ENCODE peak calls at places on chromosomes 1 and 21, in seven cellular contexts. One of them, this sample, is unnamed.

GRCh38 chr21:28783641-28784185 is 209.0 kb downstream of the LTN1 start:
- DNase-seq in NCI-H1694: no peak
- DNase-seq in caudate nucleus: no peak
- DNase-seq in cardiac fibroblast: no peak
- DNase-seq in NCI-H2081: no peak
- DNase-seq in activated CD4-positive, alpha-beta memory T cell treated with anti-CD3 and anti-CD28 coated beads, Interleukin-2, amount 10 ng/mL, durations not matched to agents 7 days and 5 days: no peak
- DNase-seq in HTR-8/SVneo: no peak
- DNase-seq in this sample: no peak

GRCh38 chr1:189149547-189150375 is 1327.9 kb downstream of the BRINP3 start:
- DNase-seq in NCI-H1694: no peak
- DNase-seq in caudate nucleus: no peak
- DNase-seq in cardiac fibroblast: no peak
- DNase-seq in NCI-H2081: no peak
- DNase-seq in activated CD4-positive, alpha-beta memory T cell treated with anti-CD3 and anti-CD28 coated beads, Interleukin-2, amount 10 ng/mL, durations not matched to agents 7 days and 5 days: no peak
- DNase-seq in HTR-8/SVneo: no peak
- DNase-seq in this sample: no peak

GRCh38 chr1:214404154-214404553 is 123.2 kb downstream of the SMYD2 start:
- DNase-seq in NCI-H1694: no peak
- DNase-seq in caudate nucleus: no peak
- DNase-seq in cardiac fibroblast: peak; percentile 75
- DNase-seq in NCI-H2081: no peak
- DNase-seq in activated CD4-positive, alpha-beta memory T cell treated with anti-CD3 and anti-CD28 coated beads, Interleukin-2, amount 10 ng/mL, durations not matched to agents 7 days and 5 days: no peak
- DNase-seq in HTR-8/SVneo: peak; percentile 53
- DNase-seq in this sample: no peak

GRCh38 chr1:232648316-232648715 is 18.4 kb upstream of the SIPA1L2 start:
- DNase-seq in NCI-H1694: no peak
- DNase-seq in caudate nucleus: no peak
- DNase-seq in cardiac fibroblast: no peak
- DNase-seq in NCI-H2081: no peak
- DNase-seq in activated CD4-positive, alpha-beta memory T cell treated with anti-CD3 and anti-CD28 coated beads, Interleukin-2, amount 10 ng/mL, durations not matched to agents 7 days and 5 days: no peak
- DNase-seq in HTR-8/SVneo: no peak
- DNase-seq in this sample: no peak

GRCh38 chr1:204149635-204150565 is 1.9 kb downstream of the ETNK2 start:
- DNase-seq in NCI-H1694: no peak
- DNase-seq in caudate nucleus: no peak
- DNase-seq in cardiac fibroblast: no peak
- DNase-seq in NCI-H2081: no peak
- DNase-seq in activated CD4-positive, alpha-beta memory T cell treated with anti-CD3 and anti-CD28 coated beads, Interleukin-2, amount 10 ng/mL, durations not matched to agents 7 days and 5 days: no peak
- DNase-seq in HTR-8/SVneo: no peak
- DNase-seq in this sample: no peak

GRCh38 chr21:34834307-34834706 is 165.5 kb downstream of the CLIC6 start:
- DNase-seq in NCI-H1694: no peak
- DNase-seq in caudate nucleus: no peak
- DNase-seq in cardiac fibroblast: no peak
- DNase-seq in NCI-H2081: no peak
- DNase-seq in activated CD4-positive, alpha-beta memory T cell treated with anti-CD3 and anti-CD28 coated beads, Interleukin-2, amount 10 ng/mL, durations not matched to agents 7 days and 5 days: no peak
- DNase-seq in HTR-8/SVneo: no peak
- DNase-seq in this sample: no peak

GRCh38 chr1:11355594-11356467 is 82.8 kb downstream of the UBIAD1 start:
- DNase-seq in NCI-H1694: peak; percentile 76
- DNase-seq in caudate nucleus: peak; percentile 86
- DNase-seq in cardiac fibroblast: no peak
- DNase-seq in NCI-H2081: no peak
- DNase-seq in activated CD4-positive, alpha-beta memory T cell treated with anti-CD3 and anti-CD28 coated beads, Interleukin-2, amount 10 ng/mL, durations not matched to agents 7 days and 5 days: no peak
- DNase-seq in HTR-8/SVneo: no peak
- DNase-seq in this sample: peak; percentile 71

GRCh38 chr1:37851782-37852210 is 7.6 kb downstream of the MTF1 start:
- DNase-seq in NCI-H1694: no peak
- DNase-seq in caudate nucleus: no peak
- DNase-seq in cardiac fibroblast: peak; percentile 28
- DNase-seq in NCI-H2081: no peak
- DNase-seq in activated CD4-positive, alpha-beta memory T cell treated with anti-CD3 and anti-CD28 coated beads, Interleukin-2, amount 10 ng/mL, durations not matched to agents 7 days and 5 days: no peak
- DNase-seq in HTR-8/SVneo: no peak
- DNase-seq in this sample: no peak

GRCh38 chr1:2347907-2348306 is 43.4 kb downstream of the MORN1 start:
- DNase-seq in NCI-H1694: no peak
- DNase-seq in caudate nucleus: no peak
- DNase-seq in cardiac fibroblast: no peak
- DNase-seq in NCI-H2081: no peak
- DNase-seq in activated CD4-positive, alpha-beta memory T cell treated with anti-CD3 and anti-CD28 coated beads, Interleukin-2, amount 10 ng/mL, durations not matched to agents 7 days and 5 days: no peak
- DNase-seq in HTR-8/SVneo: no peak
- DNase-seq in this sample: no peak

GRCh38 chr1:91513160-91513559 is 12.5 kb downstream of the CDC7 start:
- DNase-seq in NCI-H1694: no peak
- DNase-seq in caudate nucleus: no peak
- DNase-seq in cardiac fibroblast: peak; percentile 65
- DNase-seq in NCI-H2081: no peak
- DNase-seq in activated CD4-positive, alpha-beta memory T cell treated with anti-CD3 and anti-CD28 coated beads, Interleukin-2, amount 10 ng/mL, durations not matched to agents 7 days and 5 days: no peak
- DNase-seq in HTR-8/SVneo: no peak
- DNase-seq in this sample: no peak

This sample was measured in frontal cortex.